ENCODE peak calls at places on chromosomes 12 and 14, in seven cellular contexts. M is cardiac muscle cell, Z is Panc1, B is ascending aorta, A is bronchial epithelial cell, I is upper lobe of right lung, Q is GM12878. W is an unnamed sample.
A peak's percentile ranks its signal among the peaks of the same experiment; 100 is the strongest.

GRCh38 chr12:67367843-67368242 is 98.7 kb downstream of the CAND1 start:
- DNase-seq in M (no peak), Z (no peak), B (no peak), A (no peak), I (no peak), Q (no peak), W (no peak)

GRCh38 chr14:96104469-96105057 is 65.4 kb downstream of the C14orf132 start:
- DNase-seq in M (no peak), Z (no peak), B (peak; percentile 86), A (peak; percentile 86), I (peak; percentile 83), Q (no peak), W (peak; percentile 98)

GRCh38 chr12:26736563-26737486 is 96.2 kb downstream of the ITPR2 start:
- DNase-seq in M (no peak), Z (peak; percentile 8), B (no peak), A (peak; percentile 77), I (no peak), Q (no peak), W (no peak)

GRCh38 chr12:89326260-89327040 is 25.9 kb downstream of the DUSP6 start:
- DNase-seq in M (peak; percentile 94), Z (no peak), B (no peak), A (no peak), I (no peak), Q (no peak), W (no peak)

GRCh38 chr14:76267322-76268012 is 108.5 kb upstream of the ESRRB start:
- DNase-seq in M (no peak), Z (peak; percentile 1), B (no peak), A (peak; percentile 12), I (peak; percentile 84), Q (no peak), W (no peak)

GRCh38 chr14:43407721-43408120 is 1099.4 kb downstream of the FSCB start:
- DNase-seq in M (no peak), Z (no peak), B (no peak), A (peak; percentile 0), I (no peak), Q (no peak), W (no peak)

GRCh38 chr14:106442857-106443256 is 916.5 kb downstream of the TMEM121 start:
- DNase-seq in M (no peak), Z (no peak), B (no peak), A (no peak), I (no peak), Q (no peak), W (no peak)

GRCh38 chr12:109783965-109784244 is 49.3 kb downstream of the TRPV4 start:
- DNase-seq in M (no peak), Z (no peak), B (no peak), A (no peak), I (no peak), Q (no peak), W (no peak)

GRCh38 chr12:65327207-65328076 is 49.0 kb downstream of the MSRB3 start:
- DNase-seq in M (no peak), Z (no peak), B (no peak), A (no peak), I (no peak), Q (no peak), W (peak; percentile 88)

GRCh38 chr12:94167071-94167806 is 18.9 kb downstream of the PLXNC1 start:
- DNase-seq in M (no peak), Z (no peak), B (no peak), A (no peak), I (no peak), Q (no peak), W (no peak)

GRCh38 chr14:104544362-104544761 is 35.2 kb upstream of the C14orf180 start:
- DNase-seq in M (no peak), Z (no peak), B (peak; percentile 28), A (no peak), I (no peak), Q (no peak), W (no peak)

GRCh38 chr14:31024577-31025334 is 693 bp upstream of the AP4S1 start:
- DNase-seq in M (no peak), Z (no peak), B (no peak), A (peak; percentile 68), I (no peak), Q (no peak), W (no peak)

GRCh38 chr12:88552672-88553079 is 27.6 kb downstream of the KITLG start:
- DNase-seq in M (no peak), Z (peak; percentile 46), B (no peak), A (peak; percentile 62), I (no peak), Q (no peak), W (peak; percentile 96)

GRCh38 chr12:12723681-12724420 is 6.7 kb downstream of the CDKN1B start:
- DNase-seq in M (peak; percentile 55), Z (no peak), B (no peak), A (peak; percentile 7), I (peak; percentile 76), Q (no peak), W (no peak)

GRCh38 chr14:71166434-71166833 is 259.2 kb downstream of the PCNX1 start:
- DNase-seq in M (peak; percentile 46), Z (no peak), B (no peak), A (peak; percentile 75), I (no peak), Q (no peak), W (no peak)

GRCh38 chr14:53640695-53641094 is 315.9 kb downstream of the BMP4 start:
- DNase-seq in M (no peak), Z (no peak), B (no peak), A (no peak), I (no peak), Q (no peak), W (no peak)

GRCh38 chr12:176321-177181 is 37.4 kb downstream of the SLC6A12 start:
- DNase-seq in M (peak; percentile 49), Z (no peak), B (no peak), A (no peak), I (no peak), Q (no peak), W (no peak)

GRCh38 chr12:177980-178714 is 35.8 kb downstream of the SLC6A12 start:
- DNase-seq in M (no peak), Z (no peak), B (no peak), A (no peak), I (no peak), Q (no peak), W (no peak)

GRCh38 chr12:175759-176158 is 38.2 kb downstream of the SLC6A12 start:
- DNase-seq in M (no peak), Z (no peak), B (no peak), A (no peak), I (no peak), Q (no peak), W (no peak)

GRCh38 chr12:178715-179109 is 35.2 kb downstream of the SLC6A12 start:
- DNase-seq in M (no peak), Z (no peak), B (no peak), A (no peak), I (no peak), Q (no peak), W (no peak)

DNA sequence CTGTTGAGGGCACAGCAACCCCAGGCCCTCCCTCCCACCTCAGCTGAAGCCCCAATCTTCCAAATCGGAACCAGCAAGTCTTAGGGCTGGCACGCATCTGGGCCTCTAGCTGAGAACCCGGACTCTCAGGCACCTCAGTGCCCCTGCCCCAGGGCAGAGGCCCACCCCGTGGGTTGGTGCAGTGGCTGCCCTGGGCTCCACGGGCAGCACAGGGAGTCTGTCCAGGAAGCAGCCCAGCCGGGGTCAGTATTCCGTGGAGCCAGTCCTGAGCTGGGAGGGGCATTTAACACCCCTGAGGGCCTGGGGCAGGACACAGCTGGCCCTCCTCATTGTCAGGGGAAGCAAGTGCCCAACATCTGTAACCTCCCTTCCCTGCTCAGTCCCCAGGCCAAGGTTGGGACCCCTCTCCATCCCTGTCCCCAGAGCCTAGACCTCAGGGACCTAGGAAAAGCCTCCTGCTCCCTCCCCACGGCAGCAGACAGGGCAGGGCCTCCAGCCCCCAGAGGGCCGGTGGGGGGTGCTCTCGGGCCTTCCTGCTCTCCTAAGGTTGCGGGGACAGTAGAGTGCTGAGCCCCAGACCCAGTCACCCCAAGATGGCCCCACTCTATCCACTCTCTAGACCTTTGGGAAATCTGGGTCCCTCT is 36.5 kb downstream of the SLC6A12 start:
- DNase-seq in M (no peak), Z (no peak), B (no peak), A (no peak), I (no peak), Q (no peak), W (no peak)
- TF ChIP-seq CTCF in M (no peak), Z (no peak), B (no peak), A (no peak), I (no peak), Q (no peak), W (no peak)

GRCh38 chr14:91388551-91388975 is 29.1 kb downstream of the CCDC88C start:
- DNase-seq in M (no peak), Z (no peak), B (no peak), A (no peak), I (no peak), Q (no peak), W (no peak)
- H3K4me3 ChIP-seq in M (no peak overlapping the region), Z (no peak overlapping the region), B (no peak overlapping the region), A (no peak overlapping the region), I (no peak overlapping the region), Q (no peak overlapping the region), W (no peak overlapping the region)

GRCh38 chr14:55382483-55382882 is 29.1 kb downstream of the ATG14 start:
- DNase-seq in M (no peak), Z (no peak), B (no peak), A (no peak), I (no peak), Q (no peak), W (no peak)
- H3K36me3 ChIP-seq in M (peaks cover 26% of the 10 kb centered on the region), Z (peaks cover 4% of the 10 kb centered on the region), B (peaks cover 55% of the 10 kb centered on the region), A (peaks cover 6% of the 10 kb centered on the region), I (peaks cover 80% of the 10 kb centered on the region), Q (peaks cover 3% of the 10 kb centered on the region), W (peaks cover 7% of the 10 kb centered on the region)

GRCh38 chr12:77687346-77687745 is 143.3 kb upstream of the NAV3 start:
- DNase-seq in M (no peak), Z (no peak), B (no peak), A (no peak), I (no peak), Q (no peak), W (no peak)

GRCh38 chr12:77682488-77682887 is 148.2 kb upstream of the NAV3 start:
- DNase-seq in M (no peak), Z (no peak), B (no peak), A (no peak), I (no peak), Q (no peak), W (no peak)

GRCh38 chr12:77685906-77686305 is 144.8 kb upstream of the NAV3 start:
- DNase-seq in M (no peak), Z (no peak), B (no peak), A (no peak), I (no peak), Q (no peak), W (no peak)

GRCh38 chr12:77686760-77687159 is 143.9 kb upstream of the NAV3 start:
- DNase-seq in M (peak; percentile 9), Z (no peak), B (no peak), A (peak; percentile 19), I (no peak), Q (no peak), W (no peak)

DNA sequence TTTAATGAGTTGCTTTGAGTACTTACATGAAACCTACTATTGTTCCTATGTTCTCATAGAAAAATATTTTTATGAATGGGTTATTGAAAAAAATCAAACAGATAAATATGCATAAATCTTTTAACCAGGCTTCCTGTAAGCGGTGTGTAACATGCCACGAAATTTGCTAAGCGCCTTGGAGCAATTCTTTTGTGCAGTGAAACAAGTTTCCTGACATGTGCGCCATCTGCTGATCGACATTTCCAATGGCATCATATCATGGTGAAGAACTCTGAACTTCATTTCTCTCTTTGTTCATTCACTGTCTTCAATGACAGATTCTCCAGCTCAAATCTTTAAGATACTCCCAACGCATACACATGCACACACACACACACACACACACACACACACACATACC is 145.6 kb upstream of the NAV3 start:
- DNase-seq in M (peak; percentile 83), Z (peak; percentile 50), B (peak; percentile 64), A (peak; percentile 72), I (no peak), Q (peak; percentile 7), W (peak; percentile 9)
- TF ChIP-seq CTCF in M (peak; percentile 73), Z (peak; percentile 75), B (no peak), A (peak; percentile 69), I (peak; percentile 52), Q (peak; percentile 54), W (peak; percentile 63)